ENCODE peak calls at places on chromosomes 3 and 15, in five cellular contexts. A is GM12878, B is mammary epithelial cell, E is PC-3, H is DND-41. O is an unnamed sample.

GRCh38 chr15:75107905-75108838 is 84.8 kb downstream of the PPCDC start:
- DNase-seq in H (peak; percentile 93), E (peak; percentile 91), A (peak; percentile 74), B (peak; percentile 94), O (no peak)

GRCh38 chr3:179796421-179796820 is 143.6 kb downstream of the USP13 start:
- DNase-seq in H (no peak), A (no peak), E (no peak), B (no peak), O (no peak)

GRCh38 chr3:159783780-159784747 is 204.6 kb upstream of the IL12A start:
- DNase-seq in B (peak; percentile 90), A (peak; percentile 4), H (no peak), E (no peak), O (no peak)

GRCh38 chr3:27629381-27629780 is 92.7 kb downstream of the EOMES start:
- DNase-seq in B (no peak), A (no peak), E (peak; percentile 34), H (no peak), O (no peak)

GRCh38 chr3:160801386-160802118 is 45.5 kb downstream of the PPM1L start:
- DNase-seq in E (peak; percentile 33), B (no peak), A (no peak), H (no peak), O (no peak)

GRCh38 chr15:83739629-83740028 is 85.7 kb downstream of the ADAMTSL3 start:
- DNase-seq in B (no peak), A (no peak), H (no peak), E (no peak), O (no peak)

GRCh38 chr3:113088616-113089015 is 97.8 kb downstream of the GTPBP8 start:
- DNase-seq in H (no peak), B (no peak), E (no peak), A (no peak), O (no peak)

GRCh38 chr3:101724329-101725191 is at the start of gene CEP97:
- DNase-seq in A (peak; percentile 78), B (peak; percentile 89), E (peak; percentile 96), H (peak; percentile 91), O (peak; percentile 96)

GRCh38 chr3:196624008-196624790 is 15.3 kb upstream of the NRROS start:
- DNase-seq in A (no peak), E (no peak), B (no peak), H (no peak), O (no peak)

GRCh38 chr3:58948018-58948417 is 101.8 kb downstream of the CFAP20DC start:
- DNase-seq in A (no peak), H (no peak), E (no peak), B (no peak), O (no peak)
- H3K4me2 ChIP-seq in A (no peak overlapping the region), H (no peak overlapping the region), E (no peak overlapping the region), B (no peak overlapping the region), O (no peak overlapping the region)

GRCh38 chr3:13470894-13471574 is 9.1 kb upstream of the HDAC11 start:
- DNase-seq in H (no peak), E (peak; percentile 60), B (no peak), A (no peak), O (no peak)
- H3K4me2 ChIP-seq in H (no peak overlapping the region), E (peak overlapping the region; percentile 53), B (no peak overlapping the region), A (no peak overlapping the region), O (no peak overlapping the region)

DNA sequence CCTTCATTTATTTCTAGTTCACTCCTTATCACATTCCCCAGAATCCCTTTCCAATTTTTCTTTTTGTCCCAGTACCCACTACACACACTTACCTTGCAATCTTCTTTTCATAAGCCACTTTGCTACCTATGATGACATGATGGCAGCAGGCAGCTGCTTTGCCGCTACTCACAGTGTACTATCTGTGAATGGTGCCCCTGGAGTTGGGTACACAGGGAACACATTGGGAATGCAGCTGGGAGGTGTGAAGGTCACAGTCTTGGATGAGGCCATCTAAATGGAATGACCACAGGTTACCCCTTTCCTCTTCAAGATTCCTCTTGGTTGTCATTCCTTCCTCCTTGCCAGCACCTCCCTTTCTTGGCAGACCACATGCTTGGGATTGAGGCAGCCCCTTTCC is 20.8 kb upstream of the TNIK start:
- DNase-seq in A (no peak), H (no peak), E (no peak), B (no peak), O (no peak)
- H3K4me2 ChIP-seq in A (peak overlapping the region; percentile 80), H (no peak overlapping the region), E (no peak overlapping the region), B (no peak overlapping the region), O (no peak overlapping the region)

GRCh38 chr15:24977686-24978085 is 22.9 kb downstream of the SNRPN start:
- DNase-seq in H (no peak), A (no peak), E (no peak), B (no peak), O (no peak)

GRCh38 chr15:24971052-24971451 is 16.3 kb downstream of the SNRPN start:
- DNase-seq in H (no peak), B (no peak), E (no peak), A (no peak), O (no peak)

GRCh38 chr15:24976932-24977331 is 22.1 kb downstream of the SNRPN start:
- DNase-seq in B (no peak), A (no peak), E (peak; percentile 76), H (no peak), O (no peak)

GRCh38 chr15:24966364-24967103 is 11.7 kb downstream of the SNRPN start:
- DNase-seq in H (no peak), A (no peak), B (peak; percentile 75), E (peak; percentile 49), O (no peak)

GRCh38 chr15:24971772-24972171 is 17.0 kb downstream of the SNRPN start:
- DNase-seq in A (no peak), H (no peak), E (no peak), B (no peak), O (no peak)
- H3K4me2 ChIP-seq in A (no peak overlapping the region), H (no peak overlapping the region), E (no peak overlapping the region), B (no peak overlapping the region), O (no peak overlapping the region)

GRCh38 chr3:59930170-59930569 is 880.3 kb upstream of the CFAP20DC start:
- DNase-seq in E (no peak), A (no peak), B (no peak), H (peak; percentile 8), O (no peak)
- H3K4me2 ChIP-seq in E (no peak overlapping the region), A (no peak overlapping the region), B (no peak overlapping the region), H (no peak overlapping the region), O (no peak overlapping the region)

DNA sequence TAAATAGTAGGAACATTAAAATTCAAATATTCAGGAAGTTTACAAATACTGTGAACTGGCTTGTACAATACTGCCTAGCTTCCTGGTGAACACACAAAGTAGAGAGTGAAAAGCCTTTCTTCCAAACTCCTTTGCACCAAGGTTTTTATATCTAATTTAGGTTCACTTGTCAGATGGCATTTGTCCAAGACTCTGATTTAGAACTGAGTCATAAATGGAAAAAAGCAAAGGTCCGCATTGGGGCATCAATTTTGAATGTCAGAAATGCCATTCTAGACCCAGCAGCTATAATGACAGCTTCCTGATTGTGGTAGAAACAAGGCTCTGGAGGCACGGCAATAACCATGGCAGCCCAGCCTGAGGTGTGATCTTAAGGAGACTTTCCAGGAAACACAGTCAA is 160.7 kb downstream of the PDE8A start:
- DNase-seq in B (peak; percentile 63), H (no peak), E (peak; percentile 87), A (no peak), O (no peak)
- H3K4me2 ChIP-seq in B (peak overlapping the region; percentile 21), H (no peak overlapping the region), E (peak overlapping the region; percentile 37), A (no peak overlapping the region), O (no peak overlapping the region)

O was measured in Karpas-422.